ENCODE peak calls at places on chromosomes 6 and 20, in seven cellular contexts. D, R, W, I, H, J and U are unnamed samples.

GRCh38 chr6:165877773-165878172 is 214.7 kb upstream of the PDE10A start:
- DNase-seq in D (no peak), R (no peak), W (no peak), I (no peak), H (no peak), J (no peak), U (no peak)

GRCh38 chr6:138386897-138387296 is 9.2 kb downstream of the SMIM28 start:
- DNase-seq in D (no peak), R (no peak), W (no peak), I (no peak), H (no peak), J (no peak), U (no peak)

GRCh38 chr20:34322267-34323105 is 19.3 kb upstream of the AHCY start:
- DNase-seq in D (no peak), R (no peak), W (no peak), I (no peak), H (no peak), J (no peak), U (no peak)

GRCh38 chr20:41697861-41698559 is 79.8 kb upstream of the CHD6 start:
- DNase-seq in D (peak), R (peak), W (no peak), I (peak), H (no peak), J (peak), U (peak)

GRCh38 chr6:43979525-43979924 is 147.7 kb downstream of the MRPL14 start:
- DNase-seq in D (no peak), R (no peak), W (no peak), I (no peak), H (no peak), J (no peak), U (no peak)

GRCh38 chr20:61376541-61377231 is 124.6 kb downstream of the CDH4 start:
- DNase-seq in D (no peak), R (no peak), W (no peak), I (no peak), H (no peak), J (no peak), U (no peak)

GRCh38 chr6:28282923-28283322 is 1.6 kb downstream of the PGBD1 start:
- DNase-seq in D (no peak), R (no peak), W (no peak), I (no peak), H (no peak), J (peak), U (no peak)

GRCh38 chr6:84764332-84765049 is at the start of gene TBX18:
- DNase-seq in D (peak), R (peak), W (peak), I (peak), H (peak), J (peak), U (no peak)

GRCh38 chr20:58988565-58988882 is 7.5 kb downstream of the NELFCD start:
- DNase-seq in D (no peak), R (no peak), W (no peak), I (no peak), H (no peak), J (no peak), U (no peak)

GRCh38 chr6:136371951-136372350 is 82.3 kb upstream of the BCLAF1 start:
- DNase-seq in D (peak), R (no peak), W (no peak), I (no peak), H (no peak), J (peak), U (no peak)

GRCh38 chr20:1456300-1456699 is 10.3 kb downstream of the NSFL1C start:
- DNase-seq in D (peak), R (no peak), W (no peak), I (no peak), H (no peak), J (peak), U (no peak)

GRCh38 chr6:25883991-25884390 is 9.9 kb upstream of the SLC17A3 start:
- DNase-seq in D (no peak), R (peak), W (no peak), I (no peak), H (no peak), J (peak), U (peak)

DNA sequence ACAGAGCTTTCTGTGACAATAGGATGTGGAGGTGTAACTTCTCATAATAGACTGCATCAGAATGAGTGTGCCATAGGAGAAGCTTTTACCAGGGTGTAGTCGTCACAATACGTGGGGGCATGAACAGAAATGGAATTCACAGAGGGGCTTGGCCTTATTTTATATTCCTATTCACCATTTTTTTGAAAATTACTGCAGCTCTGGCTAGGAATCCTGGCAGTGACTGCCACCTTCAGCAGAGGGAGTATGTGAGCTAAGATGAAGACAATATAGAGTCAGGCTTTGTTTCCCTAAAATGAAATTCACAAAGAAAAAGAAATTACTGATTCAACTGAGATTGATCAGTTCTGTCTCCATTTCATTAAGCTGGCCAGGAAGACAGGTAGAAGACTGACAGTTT is 13.9 kb downstream of the TOMM6 start:
- DNase-seq in D (no peak), R (peak), W (no peak), I (no peak), H (no peak), J (peak), U (peak)
- TF ChIP-seq CTCF in D (peak), R (peak), W (peak), I (peak), H (no peak), J (peak), U (peak)

GRCh38 chr6:166997348-166997747 is 1.8 kb upstream of the CEP43 start:
- DNase-seq in D (no peak), R (no peak), W (no peak), I (no peak), H (no peak), J (no peak), U (no peak)

GRCh38 chr6:166999145-166999844 is at the start of gene CEP43:
- DNase-seq in D (no peak), R (peak), W (peak), I (peak), H (peak), J (peak), U (peak)

GRCh38 chr6:166998256-166999144 is 697 bp upstream of the CEP43 start:
- DNase-seq in D (peak), R (peak), W (peak), I (peak), H (peak), J (peak), U (no peak)

GRCh38 chr6:166996406-166996805 is 2.8 kb upstream of the CEP43 start:
- DNase-seq in D (peak), R (peak), W (no peak), I (no peak), H (no peak), J (peak), U (peak)

GRCh38 chr6:166997768-166998255 is 1.4 kb upstream of the CEP43 start:
- DNase-seq in D (peak), R (peak), W (peak), I (peak), H (peak), J (peak), U (peak)
- TF ChIP-seq CTCF in D (peak), R (peak), W (peak), I (peak), H (peak), J (peak), U (peak)

GRCh38 chr6:72643214-72643613 is 21.4 kb downstream of the KCNQ5 start:
- DNase-seq in D (peak), R (no peak), W (no peak), I (no peak), H (no peak), J (no peak), U (no peak)

GRCh38 chr6:72642435-72642834 is 20.6 kb downstream of the KCNQ5 start:
- DNase-seq in D (no peak), R (no peak), W (no peak), I (no peak), H (no peak), J (no peak), U (no peak)

GRCh38 chr6:72636786-72637185 is 14.9 kb downstream of the KCNQ5 start:
- DNase-seq in D (no peak), R (no peak), W (no peak), I (no peak), H (no peak), J (no peak), U (no peak)

GRCh38 chr6:72640622-72640930 is 18.7 kb downstream of the KCNQ5 start:
- DNase-seq in D (no peak), R (no peak), W (no peak), I (no peak), H (no peak), J (no peak), U (no peak)

DNA sequence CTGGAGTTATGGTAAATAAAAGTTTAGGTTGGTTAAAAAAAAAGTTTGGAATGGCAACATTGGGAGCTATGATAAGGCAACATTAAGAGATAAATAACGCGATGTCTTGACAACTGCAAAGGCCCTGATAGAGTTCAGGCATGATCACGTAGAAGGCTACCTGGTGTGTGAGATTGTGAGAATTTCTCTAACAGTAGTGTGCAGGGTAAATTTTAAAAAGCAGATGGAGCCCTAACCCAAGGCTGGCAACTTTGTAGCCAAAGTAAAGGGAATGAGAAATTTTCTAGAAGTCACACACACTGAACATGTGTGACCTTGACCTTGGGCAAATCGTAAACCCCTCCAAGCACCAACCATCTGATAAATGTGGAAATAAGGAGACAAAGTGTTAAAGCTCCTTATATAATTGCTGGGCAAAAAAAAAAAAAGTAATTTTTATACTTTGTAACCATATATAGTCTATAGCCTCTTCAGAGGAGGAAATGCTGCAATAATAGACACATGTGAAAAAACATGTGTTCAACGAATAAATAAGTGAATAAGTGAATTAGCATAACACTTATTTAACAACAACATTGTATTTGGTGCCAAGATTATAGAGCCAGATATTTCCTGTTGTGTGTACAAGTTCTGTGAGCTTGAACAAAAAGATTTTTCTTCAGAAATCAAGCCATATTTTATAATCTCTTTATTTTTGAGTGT is 18.2 kb downstream of the KCNQ5 start:
- DNase-seq in D (no peak), R (no peak), W (no peak), I (no peak), H (no peak), J (no peak), U (no peak)
- TF ChIP-seq CTCF in D (no peak), R (peak), W (no peak), I (no peak), H (no peak), J (peak), U (peak)

GRCh38 chr6:10256113-10256690 is 158.7 kb downstream of the TFAP2A start:
- DNase-seq in D (no peak), R (no peak), W (no peak), I (no peak), H (no peak), J (peak), U (peak)
- TF ChIP-seq CTCF in D (peak), R (peak), W (no peak), I (peak), H (no peak), J (peak), U (no peak)

DNA sequence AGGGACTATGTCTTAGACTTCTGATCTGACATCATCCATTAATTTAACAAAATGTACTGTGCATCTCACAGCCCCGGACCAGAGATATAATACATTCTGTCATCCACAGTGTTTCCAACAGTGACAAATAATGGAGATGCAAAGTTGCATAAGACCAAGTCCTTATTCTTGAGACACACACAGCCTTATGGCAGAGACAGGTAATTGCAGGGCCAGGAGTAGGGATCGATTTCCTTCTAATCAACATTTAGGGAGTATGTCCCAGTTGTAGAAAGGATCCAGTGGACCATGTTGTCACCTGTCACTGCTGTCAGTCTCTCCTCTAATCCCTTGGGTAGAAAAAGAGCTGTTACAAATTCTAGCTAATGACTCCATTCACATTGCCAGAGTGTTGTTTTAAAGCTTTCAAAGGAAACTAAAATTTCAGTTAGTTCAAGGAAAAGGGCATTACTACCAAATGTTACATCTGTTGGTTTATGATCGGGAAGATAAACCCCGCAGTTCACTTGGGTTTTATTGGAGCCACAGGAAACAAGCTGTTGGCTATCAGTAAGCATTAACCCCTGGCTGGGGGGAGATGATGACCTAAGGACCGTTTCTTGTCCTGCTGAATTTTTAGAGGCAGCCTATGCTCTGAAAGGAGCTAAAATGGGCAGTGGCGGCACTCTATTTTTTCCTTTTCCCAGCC is 111.4 kb upstream of the ATXN1 start:
- DNase-seq in D (no peak), R (peak), W (no peak), I (no peak), H (no peak), J (no peak), U (no peak)
- TF ChIP-seq CTCF in D (no peak), R (peak), W (no peak), I (peak), H (no peak), J (peak), U (no peak)

GRCh38 chr20:6626805-6627204 is 140.7 kb upstream of the BMP2 start:
- DNase-seq in D (no peak), R (no peak), W (no peak), I (peak), H (no peak), J (no peak), U (no peak)
- TF ChIP-seq CTCF in D (no peak), R (no peak), W (no peak), I (peak), H (no peak), J (peak), U (no peak)

GRCh38 chr6:159997498-159998101 is 28.7 kb downstream of the IGF2R start:
- DNase-seq in D (no peak), R (no peak), W (no peak), I (no peak), H (no peak), J (no peak), U (no peak)

GRCh38 chr6:159995405-159995804 is 26.5 kb downstream of the IGF2R start:
- DNase-seq in D (no peak), R (no peak), W (no peak), I (no peak), H (no peak), J (no peak), U (no peak)

GRCh38 chr6:159998543-159998942 is 29.7 kb downstream of the IGF2R start:
- DNase-seq in D (no peak), R (no peak), W (no peak), I (no peak), H (no peak), J (no peak), U (no peak)

GRCh38 chr6:159996087-159996622 is 27.3 kb downstream of the IGF2R start:
- DNase-seq in D (no peak), R (no peak), W (no peak), I (no peak), H (no peak), J (no peak), U (no peak)

GRCh38 chr6:159996626-159997497 is 28.0 kb downstream of the IGF2R start:
- DNase-seq in D (no peak), R (no peak), W (no peak), I (no peak), H (peak), J (no peak), U (no peak)
- TF ChIP-seq CTCF in D (no peak), R (no peak), W (no peak), I (no peak), H (no peak), J (no peak), U (no peak)

GRCh38 chr6:20213271-20213798 is 1.1 kb upstream of the MBOAT1 start:
- DNase-seq in D (no peak), R (no peak), W (no peak), I (no peak), H (no peak), J (peak), U (no peak)

GRCh38 chr6:20211941-20212391 is 303 bp downstream of the MBOAT1 start:
- DNase-seq in D (peak), R (peak), W (no peak), I (peak), H (peak), J (peak), U (peak)

GRCh38 chr6:20210158-20210557 is 2.1 kb downstream of the MBOAT1 start:
- DNase-seq in D (no peak), R (no peak), W (no peak), I (no peak), H (no peak), J (no peak), U (no peak)

GRCh38 chr6:20211037-20211940 is 980 bp downstream of the MBOAT1 start:
- DNase-seq in D (no peak), R (peak), W (no peak), I (peak), H (no peak), J (peak), U (peak)

GRCh38 chr6:20212392-20213111 is at the start of gene MBOAT1:
- DNase-seq in D (peak), R (peak), W (peak), I (peak), H (peak), J (peak), U (peak)
- TF ChIP-seq CTCF in D (no peak), R (no peak), W (peak), I (peak), H (no peak), J (no peak), U (no peak)

DNA sequence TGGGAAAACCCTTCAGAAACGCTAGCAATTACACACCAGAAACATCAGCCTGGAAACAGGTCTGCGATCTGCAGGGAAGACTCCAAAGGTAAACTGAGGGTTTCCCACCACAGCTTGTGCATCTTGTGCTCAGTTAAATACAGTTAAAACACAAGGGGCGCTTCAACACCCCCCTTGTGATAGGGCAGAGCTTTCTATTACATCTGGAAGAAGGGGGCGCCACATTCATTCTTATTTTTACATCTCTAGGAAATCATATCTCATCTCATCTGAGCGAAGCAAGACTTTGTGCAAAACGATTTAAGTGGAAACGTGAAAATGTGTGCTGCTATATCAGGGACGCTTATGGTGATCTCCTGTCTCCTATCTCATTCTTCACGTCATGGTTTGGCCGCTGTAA is 58.5 kb downstream of the PRND start:
- DNase-seq in D (no peak), R (no peak), W (no peak), I (no peak), H (no peak), J (no peak), U (no peak)
- TF ChIP-seq CTCF in D (no peak), R (no peak), W (no peak), I (peak), H (no peak), J (peak), U (no peak)